ENCODE peak calls at places on chromosomes 7 and 10, in four cellular contexts. Z, U, W and D are unnamed samples.

GRCh38 chr7:2330506-2330905 is 16.3 kb upstream of the SNX8 start:
- DNase-seq in W (no peak), Z (no peak), U (no peak), D (no peak)

GRCh38 chr10:74177140-74177677 is 26.2 kb downstream of the ADK start:
- DNase-seq in U (peak), W (no peak), Z (no peak), D (no peak)

GRCh38 chr10:74189999-74190421 is 39.0 kb downstream of the ADK start:
- DNase-seq in W (peak), U (peak), Z (peak), D (peak)

GRCh38 chr7:80517177-80517804 is 5.4 kb upstream of the GNAT3 start:
- DNase-seq in W (no peak), Z (no peak), U (no peak), D (no peak)

GRCh38 chr10:38032881-38033280 is 22.4 kb downstream of the ZNF33A start:
- DNase-seq in U (no peak), Z (no peak), W (peak), D (peak)

GRCh38 chr10:811379-811778 is 120.1 kb downstream of the LARP4B start:
- DNase-seq in Z (no peak), W (no peak), U (no peak), D (no peak)

GRCh38 chr7:153061913-153062528 is 302.5 kb downstream of the ACTR3B start:
- DNase-seq in W (no peak), U (no peak), Z (no peak), D (no peak)

GRCh38 chr7:84112771-84113170 is 81.8 kb downstream of the SEMA3A start:
- DNase-seq in Z (no peak), U (peak), W (no peak), D (no peak)

GRCh38 chr10:3950676-3951275 is 165.8 kb upstream of the KLF6 start:
- DNase-seq in W (no peak), Z (no peak), U (no peak), D (no peak)

GRCh38 chr7:139495726-139496125 is 12.3 kb upstream of the KLRG2 start:
- DNase-seq in W (no peak), U (no peak), Z (no peak), D (no peak)

GRCh38 chr10:36515313-36515712 is 610.1 kb upstream of the ANKRD30A start:
- DNase-seq in W (no peak), U (peak), Z (no peak), D (peak)

GRCh38 chr10:46290101-46290884 is 3.5 kb downstream of the ANTXRL start:
- DNase-seq in U (no peak), Z (no peak), W (no peak), D (no peak)

GRCh38 chr10:132151286-132151950 is 35.3 kb upstream of the DPYSL4 start:
- DNase-seq in Z (no peak), W (no peak), U (no peak), D (no peak)

GRCh38 chr7:47763063-47763974 is 181.4 kb upstream of the TNS3 start:
- DNase-seq in W (peak), Z (no peak), U (peak), D (peak)

GRCh38 chr10:116104210-116104932 is 168.6 kb downstream of the GFRA1 start:
- DNase-seq in W (no peak), U (peak), Z (no peak), D (no peak)

GRCh38 chr10:80132299-80133139 is at the start of gene PLAC9:
- DNase-seq in U (peak), W (no peak), Z (no peak), D (no peak)

GRCh38 chr7:5776894-5777645 is 4.4 kb downstream of the RNF216 start:
- DNase-seq in W (no peak), Z (no peak), U (no peak), D (no peak)

GRCh38 chr7:150716368-150716767 is at the start of gene GIMAP1:
- DNase-seq in U (no peak), Z (no peak), W (peak), D (no peak)
- H3K4me3 ChIP-seq in U (no peak), Z (no peak), W (peak), D (no peak)

GRCh38 chr10:71395621-71396020 is 1.1 kb upstream of the CDH23 start:
- DNase-seq in U (no peak), Z (no peak), W (no peak), D (no peak)
- TF ChIP-seq CTCF in U (no peak), Z (no peak), W (no peak), D (peak)

DNA sequence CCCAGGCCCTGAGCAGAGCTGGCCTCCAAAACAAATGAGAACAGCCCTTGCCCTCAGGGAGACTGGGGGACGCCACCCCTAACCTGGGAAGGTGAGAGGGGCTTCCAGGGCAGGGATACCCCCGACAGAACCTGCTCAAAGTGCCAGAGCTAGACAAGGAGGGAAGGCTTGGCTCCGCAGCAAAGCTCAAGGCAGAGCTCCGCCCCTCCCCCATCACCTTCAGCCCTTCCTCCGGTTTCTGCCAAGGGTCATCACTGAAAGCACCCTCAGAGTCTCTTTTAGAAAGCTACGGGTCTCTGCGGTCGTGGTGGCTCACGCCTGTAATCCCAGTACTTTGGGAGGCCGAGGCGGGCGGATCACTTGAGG is 73.4 kb upstream of the CUX1 start:
- DNase-seq in Z (no peak), W (no peak), U (no peak), D (no peak)
- H3K4me3 ChIP-seq in Z (no peak), W (no peak), U (no peak), D (no peak)

DNA sequence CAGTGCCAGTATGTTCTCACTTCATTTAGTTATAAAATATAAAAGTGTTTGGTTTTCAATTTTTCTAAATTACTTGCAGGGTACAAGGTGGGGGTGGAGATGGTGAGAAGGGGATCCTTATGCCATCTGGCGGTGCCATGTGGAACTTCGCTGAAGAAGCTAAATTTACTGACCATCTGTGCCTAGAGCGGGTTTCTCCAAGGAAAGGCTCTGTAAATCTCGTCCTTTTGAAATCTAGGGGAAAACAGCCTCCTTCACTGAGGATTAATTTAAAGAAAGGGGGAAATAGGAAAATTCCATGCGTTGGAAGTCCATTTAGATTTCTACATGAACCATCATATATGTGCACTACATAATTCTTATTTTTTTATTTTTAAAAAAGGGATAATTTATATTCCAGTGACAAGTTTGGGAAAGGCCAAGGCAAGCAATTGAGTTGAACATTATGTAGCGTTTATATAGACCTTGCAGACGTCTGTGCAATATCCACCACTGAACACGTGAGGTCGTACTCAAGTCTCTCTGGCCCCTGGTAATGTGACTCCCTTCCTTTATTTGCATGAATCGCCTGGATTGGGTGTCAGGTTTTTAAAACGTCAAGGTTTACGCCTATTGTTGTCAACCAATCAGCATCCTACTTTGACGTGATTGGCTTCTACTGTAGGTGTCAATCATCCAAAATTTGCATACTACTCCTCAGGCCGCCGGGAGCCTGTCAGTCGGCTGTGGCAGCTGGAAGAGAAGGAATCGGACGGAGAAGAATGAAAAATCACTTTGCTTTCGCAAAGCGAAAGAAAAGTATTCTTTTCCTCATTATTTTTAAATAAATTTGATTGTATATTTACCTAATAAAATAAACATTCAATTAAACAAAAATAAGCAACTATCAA is 297.1 kb upstream of the NFE2L3 start:
- DNase-seq in W (peak), Z (peak), U (peak), D (peak)
- TF ChIP-seq CTCF in W (peak), Z (peak), U (peak), D (peak)

DNA sequence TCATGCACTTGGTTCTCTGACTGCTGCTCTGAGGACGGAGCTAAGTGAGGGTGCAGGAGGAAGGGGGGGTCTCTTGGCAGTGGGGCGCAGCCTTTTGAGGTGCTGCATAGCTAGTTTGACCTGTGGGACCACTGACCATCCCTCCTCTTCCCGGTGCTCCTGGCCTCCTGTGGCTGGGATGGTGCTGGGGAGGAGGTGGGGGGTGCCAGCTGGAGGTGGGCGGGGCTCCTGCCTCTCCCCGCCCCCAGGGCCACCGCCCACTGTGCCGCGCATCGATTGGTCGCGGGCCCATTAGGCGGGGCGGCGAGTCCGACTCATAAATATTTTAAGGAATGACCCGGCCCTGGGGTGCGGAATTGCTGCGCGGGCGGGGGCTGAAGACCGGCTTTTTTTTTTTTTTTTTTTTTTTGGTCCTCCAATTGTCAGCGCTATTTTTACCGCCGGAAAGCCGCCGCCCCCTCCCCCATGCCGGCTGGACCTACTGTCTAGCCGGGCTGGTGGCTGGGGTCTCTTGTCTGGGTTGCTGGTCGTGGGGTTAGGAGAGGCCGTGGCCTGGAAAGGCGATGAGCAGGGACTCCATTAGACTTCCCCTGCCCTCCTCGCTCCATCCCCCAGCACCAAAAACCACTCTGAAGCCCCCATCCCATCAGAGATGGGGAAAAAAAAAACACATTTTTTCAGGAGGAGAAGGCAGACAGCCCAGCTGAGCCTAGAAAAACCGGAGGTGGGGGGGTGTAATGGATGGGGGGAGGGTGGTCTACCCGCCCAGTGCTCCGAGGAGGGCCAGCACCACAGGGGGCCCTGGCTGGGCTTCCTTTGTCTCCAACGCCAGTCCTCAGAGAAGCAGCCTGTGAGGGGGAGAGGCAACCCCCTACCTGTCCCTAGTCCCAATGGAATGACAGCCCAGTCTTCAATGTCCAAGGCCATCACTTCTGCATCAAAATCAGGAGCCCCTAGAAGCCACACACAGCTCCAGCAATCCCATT is 6.4 kb downstream of the SH2B2 start:
- DNase-seq in W (no peak), U (no peak), Z (no peak), D (no peak)
- H3K4me3 ChIP-seq in W (no peak), U (no peak), Z (no peak), D (no peak)

GRCh38 chr7:33191326-33191725 is 62.0 kb downstream of the BBS9 start:
- DNase-seq in U (no peak), W (no peak), Z (no peak), D (no peak)
- TF ChIP-seq CTCF in U (no peak), W (no peak), Z (no peak), D (no peak)

GRCh38 chr10:103894454-103894853 is 23.5 kb downstream of the STN1 start:
- DNase-seq in W (peak), U (peak), Z (no peak), D (peak)

GRCh38 chr10:103896225-103896624 is 21.8 kb downstream of the STN1 start:
- DNase-seq in W (peak), Z (no peak), U (peak), D (peak)

GRCh38 chr10:103897241-103897774 is 20.7 kb downstream of the STN1 start:
- DNase-seq in Z (no peak), W (no peak), U (peak), D (peak)

GRCh38 chr10:103892181-103892580 is 25.8 kb downstream of the STN1 start:
- DNase-seq in Z (no peak), U (no peak), W (no peak), D (no peak)

DNA sequence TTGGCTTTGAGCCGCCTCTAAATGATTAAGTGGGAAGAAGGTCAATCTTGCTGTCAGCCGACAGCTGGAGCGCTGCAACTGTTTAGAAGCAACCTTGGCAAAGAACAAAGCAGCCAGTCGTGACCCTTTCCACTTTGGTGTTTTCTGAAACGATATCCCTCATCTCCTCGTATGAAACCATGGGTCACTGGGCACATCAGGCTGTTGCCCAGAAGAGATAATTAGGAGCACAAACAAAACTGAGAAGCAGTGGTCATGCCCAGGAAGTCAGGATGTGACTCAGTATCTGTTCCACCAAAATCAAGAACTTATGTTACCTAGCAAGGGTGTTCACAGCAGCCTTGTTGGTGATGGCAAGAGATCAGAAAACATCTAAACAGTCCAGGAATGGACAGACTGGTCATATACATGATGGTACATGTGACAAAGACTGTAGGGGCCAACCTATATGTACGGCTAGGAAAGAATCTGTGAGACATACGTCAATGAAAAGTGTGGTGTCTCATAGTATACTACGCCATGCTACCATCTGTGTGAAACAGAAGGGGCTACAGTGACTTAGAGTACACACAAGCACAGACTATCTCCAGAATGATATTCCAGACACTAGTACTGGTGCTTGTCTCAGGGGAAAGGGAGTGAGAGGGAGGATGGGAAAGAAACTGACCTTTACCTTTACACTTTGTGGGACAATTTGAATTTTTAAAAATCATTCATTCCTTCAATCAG is 22.4 kb downstream of the STN1 start:
- DNase-seq in U (peak), Z (no peak), W (peak), D (peak)
- H3K4me3 ChIP-seq in U (peak), Z (no peak), W (no peak), D (no peak)

DNA sequence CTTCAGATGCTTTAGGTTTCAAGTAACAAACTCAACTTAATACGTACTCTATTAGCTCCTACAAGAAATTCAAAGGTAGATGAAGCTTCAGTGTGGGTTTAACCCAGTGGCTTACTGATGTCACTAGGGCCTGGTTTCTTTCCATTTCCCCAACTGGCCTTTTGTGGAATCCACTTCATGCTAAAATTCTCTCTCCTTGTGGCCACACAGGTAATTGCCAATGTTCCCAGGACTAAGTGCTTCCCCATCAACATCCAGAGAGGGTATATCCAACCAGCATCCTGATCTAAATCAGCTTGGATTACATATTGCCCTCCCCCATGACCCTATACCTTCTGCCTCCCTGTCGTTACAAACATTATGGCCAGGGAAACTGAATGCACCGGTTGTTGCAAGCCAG is 10.7 kb downstream of the FBXL13 start:
- DNase-seq in Z (no peak), W (no peak), U (no peak), D (no peak)
- TF ChIP-seq CTCF in Z (no peak), W (no peak), U (no peak), D (peak)

GRCh38 chr10:20890009-20890408 is 7.1 kb downstream of the NEBL start:
- DNase-seq in U (no peak), W (no peak), Z (no peak), D (peak)
- H3K4me3 ChIP-seq in U (no peak), W (no peak), Z (no peak), D (no peak)